ENCODE peak calls at places on chromosomes 6 and 20, in nine cellular contexts. Y, C, R, H, D, M, S, Q and U are unnamed samples.

GRCh38 chr20:62539646-62540045 is 63.9 kb upstream of the GATA5 start:
- DNase-seq in Q (no peak), H (no peak), D (no peak), C (no peak), Y (no peak), M (no peak), S (no peak), R (no peak), U (no peak)

GRCh38 chr20:24768977-24769675 is 179.9 kb upstream of the CST7 start:
- DNase-seq in C (no peak), Y (peak), R (no peak), M (no peak), H (no peak), Q (no peak), S (no peak), D (no peak), U (no peak)

GRCh38 chr6:168222261-168222660 is 97.3 kb downstream of the DACT2 start:
- DNase-seq in R (no peak), Y (no peak), S (no peak), M (no peak), C (no peak), D (no peak), H (no peak), Q (no peak), U (no peak)

GRCh38 chr6:110398778-110399177 is 16.6 kb downstream of the DDO start:
- DNase-seq in R (peak), Y (no peak), H (peak), D (no peak), S (no peak), M (peak), Q (no peak), C (no peak), U (no peak)

GRCh38 chr6:2245954-2246863 is 804 bp upstream of the GMDS start:
- DNase-seq in C (peak), Y (peak), R (peak), H (peak), S (peak), Q (peak), M (peak), D (no peak), U (peak)

GRCh38 chr20:14622796-14623195 is 285.4 kb upstream of the FLRT3 start:
- DNase-seq in H (peak), D (no peak), Y (peak), C (no peak), R (peak), S (no peak), M (peak), Q (no peak), U (no peak)

GRCh38 chr6:151442359-151442758 is 9.6 kb downstream of the RMND1 start:
- DNase-seq in R (no peak), M (no peak), H (no peak), C (no peak), Q (no peak), S (no peak), D (no peak), Y (no peak), U (no peak)

GRCh38 chr6:118725944-118726343 is 74.6 kb upstream of the CEP85L start:
- DNase-seq in D (no peak), S (peak), M (no peak), C (peak), R (no peak), Y (no peak), H (no peak), Q (no peak), U (peak)

GRCh38 chr20:9130407-9130995 is 61.6 kb downstream of the PLCB4 start:
- DNase-seq in R (no peak), S (no peak), Y (no peak), D (no peak), Q (no peak), M (peak), H (no peak), C (no peak), U (no peak)

GRCh38 chr6:33314515-33314942 is 651 bp upstream of the TAPBP start:
- DNase-seq in S (peak), M (peak), H (peak), R (peak), D (no peak), Y (peak), Q (peak), C (peak), U (peak)

GRCh38 chr20:35187584-35188190 is 15.8 kb downstream of the PROCR start:
- DNase-seq in M (peak), H (no peak), C (no peak), S (no peak), Y (no peak), D (no peak), Q (no peak), R (no peak), U (no peak)

GRCh38 chr20:18057106-18057993 is at the start of gene OVOL2:
- DNase-seq in Q (peak), C (no peak), S (no peak), M (no peak), R (no peak), Y (peak), H (peak), D (no peak), U (no peak)

GRCh38 chr6:104855507-104855906 is 4.2 kb downstream of the HACE1 start:
- DNase-seq in S (no peak), H (peak), Q (no peak), C (no peak), R (no peak), D (no peak), Y (no peak), M (peak), U (no peak)

GRCh38 chr6:3625161-3625979 is 126.1 kb downstream of the PXDC1 start:
- DNase-seq in R (no peak), M (no peak), C (no peak), D (no peak), H (no peak), Q (no peak), Y (no peak), S (no peak), U (no peak)

DNA sequence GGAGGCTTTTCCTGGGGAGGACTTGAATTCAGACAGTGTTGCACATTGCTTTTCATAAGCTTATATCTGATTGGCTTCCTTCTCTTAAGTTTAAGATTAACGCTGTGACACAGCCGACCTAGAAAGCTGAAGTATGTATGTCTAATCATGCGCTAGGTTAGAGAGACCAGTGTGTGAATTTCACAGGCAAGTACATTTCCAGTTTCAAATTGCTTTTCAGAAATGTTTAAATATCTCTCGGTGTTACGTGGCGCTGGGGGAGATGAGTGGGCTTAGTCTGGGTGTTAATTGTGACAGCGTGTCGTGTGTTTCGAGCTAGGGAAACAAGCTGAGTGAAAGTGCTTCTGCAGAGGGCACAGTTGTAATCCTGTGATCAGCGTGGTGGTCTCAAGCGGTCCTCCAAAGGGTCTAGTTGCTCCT is 166.5 kb downstream of the SASH1 start:
- DNase-seq in D (no peak), C (no peak), Q (no peak), H (peak), S (no peak), R (no peak), M (peak), Y (no peak), U (no peak)
- H3K4me3 ChIP-seq in D (no peak), C (no peak), Q (peak), H (peak), S (no peak), R (peak), M (peak), Y (peak), U (no peak)

GRCh38 chr6:134822920-134823430 is 126.9 kb downstream of the ALDH8A1 start:
- DNase-seq in C (no peak), M (peak), Q (peak), S (peak), Y (peak), R (peak), H (peak), D (peak), U (peak)
- H3K4me3 ChIP-seq in C (no peak), M (no peak), Q (no peak), S (no peak), Y (no peak), R (no peak), H (peak), D (no peak), U (no peak)

GRCh38 chr6:89433637-89434499 is 916 bp downstream of the ANKRD6 start:
- DNase-seq in D (no peak), C (no peak), M (no peak), S (peak), Y (peak), R (no peak), H (peak), Q (no peak), U (peak)

GRCh38 chr6:89434954-89435353 is 2.0 kb downstream of the ANKRD6 start:
- DNase-seq in M (no peak), C (no peak), H (no peak), S (no peak), Q (no peak), R (no peak), Y (no peak), D (no peak), U (no peak)

GRCh38 chr6:89438248-89438647 is 5.3 kb downstream of the ANKRD6 start:
- DNase-seq in D (no peak), S (no peak), Q (no peak), C (no peak), H (no peak), Y (no peak), R (no peak), M (no peak), U (no peak)

GRCh38 chr6:89439014-89439413 is 6.1 kb downstream of the ANKRD6 start:
- DNase-seq in Q (no peak), M (no peak), S (no peak), H (no peak), Y (no peak), D (no peak), C (no peak), R (no peak), U (no peak)

GRCh38 chr6:89436226-89436625 is 3.3 kb downstream of the ANKRD6 start:
- DNase-seq in R (no peak), S (no peak), C (no peak), Q (no peak), Y (no peak), M (no peak), D (no peak), H (no peak), U (no peak)
- H3K4me3 ChIP-seq in R (no peak), S (no peak), C (no peak), Q (no peak), Y (no peak), M (no peak), D (no peak), H (no peak), U (no peak)

DNA sequence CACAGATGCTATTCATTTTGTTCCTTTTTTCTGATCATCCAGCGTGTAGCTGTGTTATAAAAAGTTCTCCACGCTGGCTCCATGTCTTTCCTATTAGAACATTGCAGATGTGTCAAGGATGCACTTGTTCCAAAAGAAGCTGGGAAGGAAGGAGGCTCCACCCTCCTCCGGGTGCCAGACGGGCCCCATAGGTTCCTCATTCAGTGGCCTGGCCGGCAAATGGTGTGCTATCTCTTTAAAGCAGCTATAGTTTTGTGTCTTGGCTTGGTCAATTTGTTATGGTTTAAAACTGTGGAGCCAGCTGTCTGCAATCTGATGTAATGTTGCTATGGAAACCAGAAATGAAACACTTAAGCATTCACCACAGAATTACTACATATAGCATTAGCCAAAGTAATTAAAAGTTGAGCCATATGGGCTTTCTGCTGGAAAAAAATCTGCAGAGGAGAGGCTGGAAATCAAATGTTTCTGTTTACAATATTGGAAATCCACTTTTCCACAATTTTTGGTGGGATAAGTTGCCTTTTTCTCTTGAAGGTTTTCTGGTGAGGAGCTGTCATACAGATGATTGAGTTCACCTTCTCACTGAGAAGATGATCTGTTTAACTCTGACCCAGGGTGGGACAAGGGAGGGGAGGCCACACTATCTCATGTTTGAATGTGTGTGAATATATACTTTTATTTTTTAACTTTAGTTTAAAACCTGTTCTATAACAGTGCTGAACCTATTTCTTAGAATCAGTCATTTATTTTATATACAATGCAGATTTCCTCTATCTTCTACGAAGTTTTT is 167.3 kb downstream of the SASH1 start:
- DNase-seq in D (no peak), R (peak), Y (no peak), H (peak), C (no peak), Q (peak), S (no peak), M (peak), U (peak)
- H3K4me3 ChIP-seq in D (no peak), R (peak), Y (peak), H (peak), C (no peak), Q (peak), S (no peak), M (peak), U (no peak)